ENCODE peak calls at places on chromosomes 5 and 9, in nine cellular contexts. G, C, P, W, F, B, X, N and T are unnamed samples.
A peak's percentile ranks its signal among the peaks of the same experiment; 100 is the strongest.

GRCh38 chr5:126676195-126676624 is 75.5 kb downstream of the PHAX start:
- DNase-seq in F (peak; percentile 31), G (peak; percentile 77), C (peak; percentile 86), N (peak; percentile 72), B (peak; percentile 66), P (peak; percentile 72), W (peak; percentile 75), X (peak; percentile 75), T (peak; percentile 69)

GRCh38 chr5:1129725-1130082 is 17.8 kb upstream of the SLC12A7 start:
- DNase-seq in G (no peak), P (no peak), W (no peak), X (no peak), N (peak; percentile 91), B (no peak), F (no peak), C (no peak), T (no peak)

GRCh38 chr5:118984602-118985001 is 3.7 kb downstream of the DTWD2 start:
- DNase-seq in F (no peak), B (no peak), C (no peak), X (peak; percentile 23), P (no peak), G (no peak), W (no peak), N (no peak), T (no peak)

GRCh38 chr9:99465231-99465891 is 243.3 kb downstream of the SEC61B start:
- DNase-seq in W (no peak), N (no peak), X (peak; percentile 19), G (peak; percentile 94), P (no peak), C (no peak), B (no peak), F (no peak), T (no peak)

GRCh38 chr5:126251024-126251423 is 172.2 kb upstream of the GRAMD2B start:
- DNase-seq in B (no peak), G (no peak), W (no peak), C (no peak), X (no peak), P (no peak), N (no peak), F (no peak), T (no peak)

GRCh38 chr5:15791859-15792258 is 291.9 kb downstream of the FBXL7 start:
- DNase-seq in W (no peak), G (no peak), N (no peak), P (no peak), B (no peak), C (no peak), F (no peak), X (peak; percentile 57), T (peak; percentile 15)

GRCh38 chr9:132312426-132312825 is 42.4 kb downstream of the SETX start:
- DNase-seq in F (no peak), N (no peak), P (no peak), W (no peak), X (no peak), B (no peak), C (no peak), G (no peak), T (no peak)

GRCh38 chr5:105197531-105197930 is 1634.9 kb upstream of the NUDT12 start:
- DNase-seq in F (no peak), X (no peak), W (no peak), P (no peak), C (no peak), B (no peak), N (no peak), G (no peak), T (no peak)

GRCh38 chr9:88418715-88419540 is 30.7 kb downstream of the SPIN1 start:
- DNase-seq in F (no peak), G (no peak), C (no peak), X (peak; percentile 31), B (no peak), N (no peak), W (no peak), P (no peak), T (peak; percentile 8)

GRCh38 chr5:66440202-66440680 is 156.0 kb upstream of the MAST4 start:
- DNase-seq in G (no peak), W (peak; percentile 26), P (no peak), X (peak; percentile 99), N (peak; percentile 17), F (peak; percentile 41), C (no peak), B (no peak), T (no peak)

GRCh38 chr9:13942695-13943094 is 371.2 kb downstream of the NFIB start:
- DNase-seq in W (peak; percentile 78), C (no peak), P (no peak), N (peak; percentile 12), X (peak; percentile 97), B (no peak), G (no peak), F (peak; percentile 25), T (peak; percentile 11)

GRCh38 chr9:7172445-7173115 is 414.8 kb downstream of the KDM4C start:
- DNase-seq in N (no peak), W (no peak), C (no peak), X (peak; percentile 60), B (no peak), F (no peak), G (no peak), P (no peak), T (no peak)

GRCh38 chr5:134438641-134439621 is 27.2 kb upstream of the CDKN2AIPNL start:
- DNase-seq in W (peak; percentile 78), N (peak; percentile 80), X (peak; percentile 100), B (peak; percentile 26), F (peak; percentile 84), G (no peak), P (no peak), C (no peak), T (peak; percentile 56)

GRCh38 chr9:96071245-96072124 is 196.0 kb downstream of the ERCC6L2 start:
- DNase-seq in P (peak; percentile 73), C (peak; percentile 32), N (peak; percentile 42), B (peak; percentile 16), X (no peak), G (peak; percentile 47), W (peak; percentile 36), F (no peak), T (peak; percentile 19)

GRCh38 chr5:109921735-109922395 is 232.1 kb downstream of the MAN2A1 start:
- DNase-seq in G (peak; percentile 95), X (no peak), N (no peak), F (peak; percentile 31), C (no peak), B (no peak), W (no peak), P (no peak), T (no peak)

GRCh38 chr5:26959290-26959689 is 79.1 kb downstream of the CDH9 start:
- DNase-seq in W (no peak), G (no peak), F (no peak), P (no peak), B (no peak), X (no peak), N (no peak), C (no peak), T (no peak)

GRCh38 chr5:42874621-42875198 is 63.0 kb upstream of the SELENOP start:
- DNase-seq in P (no peak), X (no peak), C (no peak), B (peak; percentile 94), F (no peak), N (no peak), G (no peak), W (no peak), T (no peak)

GRCh38 chr9:94772128-94772527 is 45.6 kb downstream of the AOPEP start:
- DNase-seq in N (no peak), B (no peak), G (no peak), P (no peak), W (no peak), C (no peak), X (no peak), F (no peak), T (no peak)

GRCh38 chr9:133854785-133855184 is 116.6 kb upstream of the SARDH start:
- DNase-seq in X (no peak), P (no peak), N (no peak), W (no peak), G (peak; percentile 88), C (no peak), F (no peak), B (no peak), T (no peak)

GRCh38 chr9:127778280-127779135 is at the start of gene SH2D3C:
- DNase-seq in N (peak; percentile 33), X (no peak), W (no peak), P (no peak), B (no peak), C (peak; percentile 67), G (no peak), F (no peak), T (no peak)

GRCh38 chr5:128227984-128228383 is 144.4 kb downstream of the SLC12A2 start:
- DNase-seq in X (peak; percentile 96), C (no peak), W (no peak), G (no peak), P (no peak), N (peak; percentile 10), F (peak; percentile 23), B (no peak), T (peak; percentile 19)

GRCh38 chr5:98997000-98997399 is 68.2 kb upstream of the CHD1 start:
- DNase-seq in F (no peak), C (no peak), P (no peak), X (peak; percentile 83), W (peak; percentile 37), B (peak; percentile 44), G (no peak), N (no peak), T (no peak)

GRCh38 chr5:103612545-103612944 is 50.0 kb upstream of the NUDT12 start:
- DNase-seq in G (no peak), X (no peak), P (no peak), C (no peak), B (no peak), F (no peak), W (no peak), N (no peak), T (no peak)

GRCh38 chr9:12813960-12814876 is 39.4 kb downstream of the LURAP1L start:
- DNase-seq in C (no peak), P (no peak), B (peak; percentile 92), X (peak; percentile 100), F (peak; percentile 30), W (peak; percentile 98), G (no peak), N (peak; percentile 82), T (peak; percentile 93)

GRCh38 chr5:84257061-84257460 is 127.6 kb downstream of the EDIL3 start:
- DNase-seq in X (no peak), F (no peak), N (no peak), B (no peak), W (no peak), G (no peak), P (no peak), C (no peak), T (no peak)

GRCh38 chr5:60843693-60844428 is at the start of gene ELOVL7:
- DNase-seq in P (peak; percentile 77), B (peak; percentile 59), W (peak; percentile 59), F (peak; percentile 26), G (peak; percentile 76), N (peak; percentile 91), C (peak; percentile 66), X (no peak), T (no peak)

GRCh38 chr5:110839004-110839403 is 100.2 kb downstream of the SLC25A46 start:
- DNase-seq in G (no peak), C (no peak), P (no peak), F (peak; percentile 17), W (no peak), X (no peak), N (no peak), B (no peak), T (no peak)

GRCh38 chr5:35990941-35991592 is at the start of gene UGT3A1:
- DNase-seq in P (no peak), X (no peak), G (peak; percentile 98), W (no peak), F (no peak), C (no peak), B (no peak), N (no peak), T (no peak)

GRCh38 chr5:72440207-72440638 is 67.0 kb downstream of the ZNF366 start:
- DNase-seq in C (no peak), G (no peak), W (no peak), B (no peak), N (no peak), F (no peak), X (no peak), P (no peak), T (no peak)

GRCh38 chr5:178305801-178306200 is 73.2 kb upstream of the PHYKPL start:
- DNase-seq in W (no peak), F (no peak), X (no peak), B (no peak), N (no peak), C (no peak), P (no peak), G (no peak), T (no peak)

GRCh38 chr9:38619556-38620447 is 594 bp downstream of the ANKRD18A start:
- DNase-seq in X (no peak), W (no peak), N (peak; percentile 39), P (no peak), B (peak; percentile 21), F (no peak), G (no peak), C (no peak), T (no peak)